ENCODE peak calls at places on chromosomes 4 and X, in five cellular contexts. One of them, this sample, is unnamed.
A peak's percentile ranks its signal among the peaks of the same experiment; 100 is the strongest.

GRCh38 chr4:123073650-123074049 is 151.3 kb upstream of the NUDT6 start:
- DNase-seq in mucosa of descending colon: no peak
- DNase-seq in uterus: no peak
- DNase-seq in K562: no peak
- DNase-seq in MCF 10A: no peak
- DNase-seq in this sample: no peak

GRCh38 chrX:24148118-24148517 is 1.4 kb upstream of the ZFX start:
- DNase-seq in mucosa of descending colon: no peak
- DNase-seq in uterus: no peak
- DNase-seq in K562: no peak
- DNase-seq in MCF 10A: no peak
- DNase-seq in this sample: no peak

GRCh38 chr4:76688737-76689078 is 209.2 kb downstream of the SOWAHB start:
- DNase-seq in mucosa of descending colon: peak; percentile 51
- DNase-seq in uterus: no peak
- DNase-seq in K562: no peak
- DNase-seq in MCF 10A: no peak
- DNase-seq in this sample: no peak

GRCh38 chr4:137524642-137525384 is 7.5 kb downstream of the PCDH18 start:
- DNase-seq in mucosa of descending colon: no peak
- DNase-seq in uterus: no peak
- DNase-seq in K562: no peak
- DNase-seq in MCF 10A: no peak
- DNase-seq in this sample: no peak

GRCh38 chr4:54213812-54214211 is 15.3 kb upstream of the PDGFRA start:
- DNase-seq in mucosa of descending colon: no peak
- DNase-seq in uterus: no peak
- DNase-seq in K562: no peak
- DNase-seq in MCF 10A: peak; percentile 49
- DNase-seq in this sample: no peak

GRCh38 chrX:78625292-78625909 is 33.7 kb downstream of the RTL3 start:
- DNase-seq in mucosa of descending colon: no peak
- DNase-seq in uterus: no peak
- DNase-seq in K562: no peak
- DNase-seq in MCF 10A: no peak
- DNase-seq in this sample: no peak

GRCh38 chr4:159159611-159160010 is 56.7 kb downstream of the RAPGEF2 start:
- DNase-seq in mucosa of descending colon: no peak
- DNase-seq in uterus: no peak
- DNase-seq in K562: no peak
- DNase-seq in MCF 10A: no peak
- DNase-seq in this sample: no peak

GRCh38 chr4:6944311-6945051 is 34.9 kb downstream of the TBC1D14 start:
- DNase-seq in mucosa of descending colon: peak; percentile 77
- DNase-seq in uterus: no peak
- DNase-seq in K562: no peak
- DNase-seq in MCF 10A: no peak
- DNase-seq in this sample: no peak

GRCh38 chr4:164997324-164997723 is 19.9 kb upstream of the TRIM61 start:
- DNase-seq in mucosa of descending colon: peak; percentile 41
- DNase-seq in uterus: no peak
- DNase-seq in K562: no peak
- DNase-seq in MCF 10A: peak; percentile 70
- DNase-seq in this sample: no peak

GRCh38 chr4:65668201-65669007 is 1.9 kb downstream of the EPHA5 start:
- DNase-seq in mucosa of descending colon: no peak
- DNase-seq in uterus: peak; percentile 24
- DNase-seq in K562: no peak
- DNase-seq in MCF 10A: no peak
- DNase-seq in this sample: peak; percentile 9

GRCh38 chr4:98468744-98469143 is 189.7 kb downstream of the TSPAN5 start:
- DNase-seq in mucosa of descending colon: no peak
- DNase-seq in uterus: peak; percentile 39
- DNase-seq in K562: no peak
- DNase-seq in MCF 10A: no peak
- DNase-seq in this sample: peak; percentile 13

GRCh38 chrX:39674771-39675553 is 422.8 kb downstream of the BCOR start:
- DNase-seq in mucosa of descending colon: no peak
- DNase-seq in uterus: no peak
- DNase-seq in K562: no peak
- DNase-seq in MCF 10A: no peak
- DNase-seq in this sample: no peak

GRCh38 chrX:27619459-27619858 is 29.3 kb downstream of the DCAF8L2 start:
- DNase-seq in mucosa of descending colon: no peak
- DNase-seq in uterus: no peak
- DNase-seq in K562: no peak
- DNase-seq in MCF 10A: no peak
- DNase-seq in this sample: no peak

GRCh38 chrX:47176101-47176740 is 17.4 kb upstream of the UBA1 start:
- DNase-seq in mucosa of descending colon: no peak
- DNase-seq in uterus: peak; percentile 3
- DNase-seq in K562: no peak
- DNase-seq in MCF 10A: no peak
- DNase-seq in this sample: no peak

GRCh38 chrX:11435568-11435967 is 142.4 kb downstream of the AMELX start:
- DNase-seq in mucosa of descending colon: no peak
- DNase-seq in uterus: no peak
- DNase-seq in K562: no peak
- DNase-seq in MCF 10A: no peak
- DNase-seq in this sample: no peak

GRCh38 chr4:158025131-158025530 is 147.7 kb downstream of the GASK1B start:
- DNase-seq in mucosa of descending colon: no peak
- DNase-seq in uterus: no peak
- DNase-seq in K562: no peak
- DNase-seq in MCF 10A: peak; percentile 74
- DNase-seq in this sample: no peak

GRCh38 chr4:159191989-159192388 is 89.1 kb downstream of the RAPGEF2 start:
- DNase-seq in mucosa of descending colon: no peak
- DNase-seq in uterus: no peak
- DNase-seq in K562: no peak
- DNase-seq in MCF 10A: peak; percentile 61
- DNase-seq in this sample: no peak

GRCh38 chr4:72194453-72194852 is 162.7 kb downstream of the NPFFR2 start:
- DNase-seq in mucosa of descending colon: no peak
- DNase-seq in uterus: no peak
- DNase-seq in K562: no peak
- DNase-seq in MCF 10A: no peak
- DNase-seq in this sample: no peak

GRCh38 chrX:150692296-150692695 is 900 bp upstream of the MTMR1 start:
- DNase-seq in mucosa of descending colon: no peak
- DNase-seq in uterus: no peak
- DNase-seq in K562: no peak
- DNase-seq in MCF 10A: no peak
- DNase-seq in this sample: no peak

GRCh38 chrX:154655346-154655745 is 2.0 kb upstream of the CTAG2 start:
- DNase-seq in mucosa of descending colon: no peak
- DNase-seq in uterus: no peak
- DNase-seq in K562: no peak
- DNase-seq in MCF 10A: no peak
- DNase-seq in this sample: no peak

GRCh38 chrX:100296183-100296753 is 113.8 kb downstream of the PCDH19 start:
- DNase-seq in mucosa of descending colon: no peak
- DNase-seq in uterus: no peak
- DNase-seq in K562: no peak
- DNase-seq in MCF 10A: no peak
- DNase-seq in this sample: no peak

GRCh38 chr4:142850478-142850877 is 4.4 kb upstream of the INPP4B start:
- DNase-seq in mucosa of descending colon: no peak
- DNase-seq in uterus: no peak
- DNase-seq in K562: no peak
- DNase-seq in MCF 10A: no peak
- DNase-seq in this sample: no peak

GRCh38 chr4:142845293-142846070 is 619 bp downstream of the INPP4B start:
- DNase-seq in mucosa of descending colon: peak; percentile 28
- DNase-seq in uterus: peak; percentile 17
- DNase-seq in K562: no peak
- DNase-seq in MCF 10A: no peak
- DNase-seq in this sample: peak; percentile 35

GRCh38 chr4:142846105-142846728 is at the start of gene INPP4B:
- DNase-seq in mucosa of descending colon: peak; percentile 42
- DNase-seq in uterus: peak; percentile 44
- DNase-seq in K562: no peak
- DNase-seq in MCF 10A: peak; percentile 39
- DNase-seq in this sample: peak; percentile 57

GRCh38 chr4:142844782-142845181 is 1.3 kb downstream of the INPP4B start:
- DNase-seq in mucosa of descending colon: no peak
- DNase-seq in uterus: no peak
- DNase-seq in K562: no peak
- DNase-seq in MCF 10A: no peak
- DNase-seq in this sample: no peak

DNA sequence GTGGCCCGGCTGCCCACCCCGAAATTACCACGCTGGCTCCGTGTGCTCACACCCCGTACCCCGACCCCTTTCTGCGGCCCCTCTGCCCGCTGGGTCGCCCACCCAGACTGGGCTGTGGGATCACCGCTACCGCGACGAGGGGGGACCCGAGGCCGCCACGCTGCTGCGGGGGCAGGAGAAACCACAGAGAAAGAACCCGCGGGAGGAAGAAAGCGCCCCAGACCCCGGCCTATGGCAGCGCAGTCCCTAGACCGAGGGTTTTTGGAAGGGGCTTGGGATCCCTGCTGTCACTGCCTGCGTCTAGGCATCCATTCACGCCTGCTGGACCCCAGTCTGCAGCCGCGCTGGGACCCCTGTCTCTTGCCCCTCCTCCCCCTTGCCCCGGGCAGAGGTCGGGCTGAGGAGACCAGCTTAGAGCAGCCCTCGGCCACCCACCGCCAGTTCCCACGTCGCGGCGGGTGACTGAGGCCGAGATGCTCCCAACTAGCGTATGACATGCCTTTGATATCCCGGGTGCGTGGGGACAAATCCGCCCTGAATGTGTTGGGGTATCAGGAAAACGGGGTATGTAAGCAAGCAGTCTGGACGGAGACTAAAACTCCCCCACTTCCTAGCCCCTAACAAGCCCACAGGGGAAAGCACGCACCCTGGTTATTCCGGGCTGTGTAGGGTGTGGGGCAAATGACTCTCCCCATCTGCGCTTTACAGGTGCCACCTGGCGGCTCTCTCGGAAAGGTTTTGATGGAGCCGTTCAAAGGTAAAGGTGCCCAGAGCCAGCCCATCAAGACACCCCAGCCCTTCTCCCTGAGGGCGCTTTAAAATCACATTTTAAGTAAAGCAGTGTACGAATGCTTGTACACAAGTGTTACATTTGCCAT is 867 bp upstream of the INPP4B start:
- DNase-seq in mucosa of descending colon: peak; percentile 79
- DNase-seq in uterus: peak; percentile 31
- DNase-seq in K562: no peak
- DNase-seq in MCF 10A: peak; percentile 79
- DNase-seq in this sample: peak; percentile 30
- TF ChIP-seq CTCF in mucosa of descending colon: peak; percentile 36
- TF ChIP-seq CTCF in uterus: no peak
- TF ChIP-seq CTCF in K562: no peak
- TF ChIP-seq CTCF in MCF 10A: peak; percentile 79
- TF ChIP-seq CTCF in this sample: peak; percentile 30

DNA sequence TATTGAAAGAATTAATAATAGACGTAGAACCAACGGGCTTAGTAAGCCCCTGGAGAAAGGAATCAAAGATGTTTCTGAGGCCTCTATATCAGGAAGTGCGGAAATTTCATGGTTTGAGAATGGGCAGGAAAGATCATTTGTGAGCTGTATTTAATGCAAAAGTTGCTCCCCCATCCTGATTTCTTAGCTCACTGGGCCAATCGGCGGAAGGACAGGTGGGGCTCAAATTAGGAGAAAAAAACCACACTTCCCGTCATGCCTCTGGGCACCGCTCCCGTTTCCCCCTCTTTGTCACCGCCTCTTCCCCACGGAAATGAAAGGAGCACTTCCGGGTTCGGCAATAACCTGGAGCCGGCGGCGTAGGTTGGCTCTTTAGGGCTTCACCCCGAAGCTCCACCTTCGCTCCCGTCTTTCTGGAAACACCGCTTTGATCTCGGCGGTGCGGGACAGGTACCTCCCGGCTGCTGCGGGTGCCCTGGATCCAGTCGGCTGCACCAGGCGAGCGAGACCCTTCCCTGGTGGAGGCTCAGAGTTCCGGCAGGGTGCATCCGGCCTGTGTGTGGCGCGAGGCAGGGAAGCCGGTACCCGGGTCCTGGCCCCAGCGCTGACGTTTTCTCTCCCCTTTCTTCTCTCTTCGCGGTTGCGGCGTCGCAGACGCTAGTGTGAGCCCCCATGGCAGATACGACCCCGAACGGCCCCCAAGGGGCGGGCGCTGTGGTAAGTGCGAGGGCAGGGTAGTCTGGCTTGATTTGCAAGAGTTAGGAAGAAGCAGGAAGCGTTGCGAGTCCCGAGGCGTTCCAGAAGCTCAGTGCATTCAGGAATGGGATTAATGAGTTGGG is at the start of gene TMEM33:
- DNase-seq in mucosa of descending colon: peak; percentile 90
- DNase-seq in uterus: peak; percentile 84
- DNase-seq in K562: peak; percentile 87
- DNase-seq in MCF 10A: peak; percentile 96
- DNase-seq in this sample: peak; percentile 70
- TF ChIP-seq CTCF in mucosa of descending colon: no peak
- TF ChIP-seq CTCF in uterus: no peak
- TF ChIP-seq CTCF in K562: no peak
- TF ChIP-seq CTCF in MCF 10A: no peak
- TF ChIP-seq CTCF in this sample: no peak

GRCh38 chr4:83962492-83962891 is 426.6 kb downstream of the GPAT3 start:
- DNase-seq in mucosa of descending colon: no peak
- DNase-seq in uterus: no peak
- DNase-seq in K562: no peak
- DNase-seq in MCF 10A: no peak
- DNase-seq in this sample: no peak

GRCh38 chr4:83959160-83959559 is 423.3 kb downstream of the GPAT3 start:
- DNase-seq in mucosa of descending colon: no peak
- DNase-seq in uterus: no peak
- DNase-seq in K562: no peak
- DNase-seq in MCF 10A: no peak
- DNase-seq in this sample: no peak

GRCh38 chr4:83964996-83965541 is 429.2 kb downstream of the GPAT3 start:
- DNase-seq in mucosa of descending colon: no peak
- DNase-seq in uterus: no peak
- DNase-seq in K562: no peak
- DNase-seq in MCF 10A: peak; percentile 21
- DNase-seq in this sample: no peak

GRCh38 chr4:83961575-83961974 is 425.7 kb downstream of the GPAT3 start:
- DNase-seq in mucosa of descending colon: no peak
- DNase-seq in uterus: no peak
- DNase-seq in K562: no peak
- DNase-seq in MCF 10A: peak; percentile 39
- DNase-seq in this sample: no peak
- TF ChIP-seq CTCF in mucosa of descending colon: no peak
- TF ChIP-seq CTCF in uterus: no peak
- TF ChIP-seq CTCF in K562: peak; percentile 10
- TF ChIP-seq CTCF in MCF 10A: peak; percentile 41
- TF ChIP-seq CTCF in this sample: no peak

DNA sequence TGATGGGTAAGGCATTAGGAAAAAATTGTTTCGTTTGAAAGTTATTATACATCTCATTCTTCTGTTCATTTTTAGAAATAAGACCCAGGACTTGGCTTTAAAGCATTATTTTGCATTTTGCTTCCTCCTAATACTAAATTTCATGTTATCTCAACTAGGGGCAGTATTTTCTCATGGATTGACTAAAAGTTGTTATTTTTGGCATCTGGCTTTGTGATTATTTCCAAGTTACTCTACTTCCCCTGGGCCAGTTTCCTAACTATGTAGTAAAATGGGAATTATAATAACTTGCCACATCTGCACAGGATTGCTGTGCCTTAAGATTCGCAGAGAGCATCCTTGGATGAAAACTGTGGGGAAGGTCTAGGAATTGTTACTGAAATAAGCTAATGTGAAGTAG is 3.0 kb downstream of the RBPJ start:
- DNase-seq in mucosa of descending colon: no peak
- DNase-seq in uterus: no peak
- DNase-seq in K562: no peak
- DNase-seq in MCF 10A: peak; percentile 42
- DNase-seq in this sample: no peak
- TF ChIP-seq CTCF in mucosa of descending colon: no peak
- TF ChIP-seq CTCF in uterus: peak; percentile 14
- TF ChIP-seq CTCF in K562: no peak
- TF ChIP-seq CTCF in MCF 10A: no peak
- TF ChIP-seq CTCF in this sample: no peak

This sample was measured in endothelial cell.